ENCODE peak calls at places on chromosomes 1 and 21, in seven cellular contexts. J is hypothalamus, H is hepatic stellate cell, W is pons, A is caudate nucleus, S is nephron progenitor cell, C is GM20000. V is an unnamed sample.

GRCh38 chr1:156910309-156910782 is 10.1 kb upstream of the LRRC71 start:
- DNase-seq in J (no peak), H (no peak), W (no peak), A (no peak), S (peak), C (peak), V (peak)

GRCh38 chr1:204358145-204358544 is 1.6 kb downstream of the PLEKHA6 start:
- DNase-seq in J (no peak), H (no peak), W (no peak), A (no peak), S (no peak), C (no peak), V (no peak)

GRCh38 chr1:68624233-68624632 is 127.4 kb upstream of the DEPDC1 start:
- DNase-seq in J (no peak), H (no peak), W (no peak), A (no peak), S (no peak), C (no peak), V (peak)

GRCh38 chr1:89999628-90000027 is 4.7 kb downstream of the ZNF326 start:
- DNase-seq in J (no peak), H (no peak), W (no peak), A (no peak), S (no peak), C (no peak), V (no peak)

GRCh38 chr1:12617511-12617900 is 504 bp downstream of the DHRS3 start:
- DNase-seq in J (no peak), H (no peak), W (no peak), A (no peak), S (no peak), C (peak), V (no peak)

GRCh38 chr1:16254263-16254948 is 17.4 kb upstream of the CPLANE2 start:
- DNase-seq in J (no peak), H (no peak), W (no peak), A (no peak), S (no peak), C (no peak), V (no peak)

GRCh38 chr21:42389449-42389835 is 6.4 kb downstream of the TMPRSS3 start:
- DNase-seq in J (no peak), H (no peak), W (no peak), A (no peak), S (no peak), C (no peak), V (peak)

GRCh38 chr1:58753431-58753866 is 30.4 kb downstream of the JUN start:
- DNase-seq in J (no peak), H (no peak), W (no peak), A (no peak), S (no peak), C (no peak), V (no peak)

GRCh38 chr1:40819101-40819500 is 35.5 kb downstream of the KCNQ4 start:
- DNase-seq in J (no peak), H (no peak), W (no peak), A (no peak), S (no peak), C (no peak), V (no peak)

GRCh38 chr1:55055084-55055882 is 15.9 kb downstream of the PCSK9 start:
- DNase-seq in J (no peak), H (no peak), W (peak), A (no peak), S (no peak), C (no peak), V (no peak)

GRCh38 chr1:212561501-212561931 is 47.0 kb upstream of the ATF3 start:
- DNase-seq in J (no peak), H (peak), W (no peak), A (no peak), S (no peak), C (no peak), V (no peak)

GRCh38 chr1:235098547-235098946 is 30.1 kb downstream of the TOMM20 start:
- DNase-seq in J (no peak), H (no peak), W (no peak), A (no peak), S (no peak), C (no peak), V (no peak)

GRCh38 chr1:237416924-237417655 is 375.1 kb downstream of the RYR2 start:
- DNase-seq in J (no peak), H (no peak), W (no peak), A (no peak), S (no peak), C (no peak), V (no peak)

GRCh38 chr1:201570158-201570885 is 31.4 kb downstream of the NAV1 start:
- DNase-seq in J (no peak), H (no peak), W (no peak), A (no peak), S (no peak), C (no peak), V (no peak)

GRCh38 chr1:63730211-63730610 is 43.6 kb upstream of the ROR1 start:
- DNase-seq in J (no peak), H (no peak), W (no peak), A (no peak), S (no peak), C (no peak), V (no peak)

GRCh38 chr1:23562138-23562819 is 3.0 kb upstream of the ID3 start:
- DNase-seq in J (peak), H (peak), W (peak), A (peak), S (peak), C (peak), V (peak)

GRCh38 chr1:245802941-245803665 is 648.3 kb downstream of the KIF26B start:
- DNase-seq in J (no peak), H (no peak), W (no peak), A (no peak), S (no peak), C (no peak), V (no peak)

GRCh38 chr1:175599212-175599681 is 144.1 kb downstream of the TNR start:
- DNase-seq in J (no peak), H (no peak), W (no peak), A (no peak), S (peak), C (peak), V (peak)

GRCh38 chr1:155086182-155086741 is 7.6 kb downstream of the EFNA3 start:
- DNase-seq in J (peak), H (peak), W (peak), A (no peak), S (peak), C (peak), V (peak)

GRCh38 chr21:44761747-44762208 is 39.8 kb downstream of the UBE2G2 start:
- DNase-seq in J (no peak), H (no peak), W (no peak), A (no peak), S (no peak), C (no peak), V (no peak)

GRCh38 chr1:40267767-40268187 is 9.7 kb downstream of the ZMPSTE24 start:
- DNase-seq in J (no peak), H (peak), W (no peak), A (no peak), S (no peak), C (no peak), V (no peak)

GRCh38 chr1:173149887-173150286 is 57.2 kb downstream of the TNFSF4 start:
- DNase-seq in J (no peak), H (peak), W (no peak), A (no peak), S (no peak), C (no peak), V (no peak)

GRCh38 chr1:101152633-101153032 is 84.2 kb upstream of the S1PR1 start:
- DNase-seq in J (no peak), H (no peak), W (no peak), A (no peak), S (no peak), C (no peak), V (no peak)

GRCh38 chr1:235015291-235015990 is 113.2 kb downstream of the TOMM20 start:
- DNase-seq in J (no peak), H (no peak), W (no peak), A (no peak), S (no peak), C (peak), V (no peak)

GRCh38 chr21:31612889-31613785 is 46.4 kb upstream of the SOD1 start:
- DNase-seq in J (no peak), H (no peak), W (no peak), A (no peak), S (no peak), C (no peak), V (no peak)

GRCh38 chr1:6911974-6912373 is 126.7 kb downstream of the CAMTA1 start:
- DNase-seq in J (no peak), H (no peak), W (no peak), A (no peak), S (no peak), C (no peak), V (no peak)

GRCh38 chr1:210591214-210591613 is 262.5 kb downstream of the HHAT start:
- DNase-seq in J (no peak), H (no peak), W (no peak), A (no peak), S (no peak), C (no peak), V (no peak)

GRCh38 chr1:41925712-41926111 is 7.0 kb upstream of the HIVEP3 start:
- DNase-seq in J (no peak), H (no peak), W (no peak), A (no peak), S (no peak), C (no peak), V (peak)

GRCh38 chr1:21149862-21150432 is 26.8 kb downstream of the EIF4G3 start:
- DNase-seq in J (no peak), H (peak), W (peak), A (no peak), S (no peak), C (no peak), V (peak)

GRCh38 chr1:188022661-188023060 is 1193.9 kb downstream of the PLA2G4A start:
- DNase-seq in J (no peak), H (no peak), W (no peak), A (no peak), S (no peak), C (no peak), V (no peak)

GRCh38 chr1:222048030-222048632 is 306.2 kb upstream of the DUSP10 start:
- DNase-seq in J (no peak), H (peak), W (no peak), A (no peak), S (no peak), C (peak), V (no peak)

GRCh38 chr21:43812139-43812821 is 22.9 kb downstream of the RRP1 start:
- DNase-seq in J (no peak), H (peak), W (no peak), A (no peak), S (no peak), C (no peak), V (no peak)

GRCh38 chr21:37742115-37742514 is 174.1 kb downstream of the KCNJ6 start:
- DNase-seq in J (no peak), H (no peak), W (no peak), A (no peak), S (no peak), C (no peak), V (no peak)

GRCh38 chr1:228938248-228938891 is 203.1 kb downstream of the RHOU start:
- DNase-seq in J (peak), H (no peak), W (peak), A (no peak), S (peak), C (no peak), V (no peak)

GRCh38 chr1:27726173-27726793 is 522 bp downstream of the FAM76A start:
- DNase-seq in J (peak), H (peak), W (peak), A (peak), S (peak), C (peak), V (peak)

GRCh38 chr1:15090373-15090772 is 63.2 kb upstream of the TMEM51 start:
- DNase-seq in J (no peak), H (no peak), W (no peak), A (no peak), S (peak), C (no peak), V (peak)

V was measured in iPS-NIHi11.